ENCODE peak calls at places on chromosomes 6 and 20, in five cellular contexts. Y is stomach, H is PC-3, D is IMR-90, P is keratinocyte. B is an unnamed sample.

GRCh38 chr6:14841901-14842421 is 403.9 kb upstream of the JARID2 start:
- DNase-seq in Y (no peak), P (no peak), D (peak), H (peak), B (peak)

GRCh38 chr6:77217896-77218295 is 245.4 kb downstream of the HTR1B start:
- DNase-seq in H (no peak), P (no peak), D (no peak), Y (no peak), B (no peak)

GRCh38 chr20:35901678-35902544 is 52.4 kb downstream of the SCAND1 start:
- DNase-seq in Y (no peak), H (peak), P (no peak), D (peak), B (peak)

GRCh38 chr6:140464720-140465119 is 1090.3 kb upstream of the CITED2 start:
- DNase-seq in P (no peak), D (no peak), Y (no peak), H (no peak), B (no peak)

GRCh38 chr20:25437153-25437581 is 29.7 kb downstream of the GINS1 start:
- DNase-seq in H (no peak), D (peak), P (no peak), Y (no peak), B (no peak)

GRCh38 chr6:84645000-84645399 is 119.4 kb downstream of the TBX18 start:
- DNase-seq in Y (no peak), H (peak), P (no peak), D (peak), B (peak)

GRCh38 chr6:117795234-117795633 is 111.8 kb upstream of the SLC35F1 start:
- DNase-seq in H (peak), Y (no peak), P (no peak), D (no peak), B (peak)

GRCh38 chr6:52735071-52735470 is 28.2 kb downstream of the GSTA2 start:
- DNase-seq in D (no peak), H (no peak), Y (no peak), P (no peak), B (no peak)

DNA sequence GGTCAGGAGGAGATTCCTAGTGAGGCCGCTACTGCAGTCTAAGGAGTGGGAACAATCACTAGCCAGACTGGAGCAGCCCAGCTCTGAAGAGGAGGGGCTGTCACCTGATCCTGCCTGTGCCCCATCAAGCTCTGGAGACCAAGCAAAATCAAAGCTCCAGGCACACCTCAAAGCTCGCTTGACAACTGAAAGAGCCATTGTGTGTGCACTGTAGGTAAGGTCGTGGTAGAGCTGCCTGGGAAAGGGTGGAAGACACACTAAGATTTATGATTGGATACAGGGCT is 58.2 kb downstream of the CSE1L start:
- DNase-seq in H (no peak), Y (no peak), D (no peak), P (no peak), B (no peak)
- H3K27ac ChIP-seq in H (no peak), Y (no peak), D (no peak), P (no peak), B (no peak)

GRCh38 chr6:168576388-168576787 is 135.4 kb downstream of the SMOC2 start:
- DNase-seq in D (no peak), H (no peak), P (no peak), Y (no peak), B (no peak)
- H3K27ac ChIP-seq in D (no peak), H (no peak), P (no peak), Y (peak), B (no peak)

GRCh38 chr20:51533291-51534172 is 9.0 kb downstream of the NFATC2 start:
- DNase-seq in P (peak), D (peak), Y (no peak), H (peak), B (peak)
- H3K27ac ChIP-seq in P (no peak), D (peak), Y (peak), H (peak), B (peak)

GRCh38 chr6:2396292-2396691 is 150.9 kb upstream of the GMDS start:
- DNase-seq in D (no peak), H (peak), Y (no peak), P (no peak), B (no peak)
- H3K27ac ChIP-seq in D (no peak), H (no peak), Y (no peak), P (no peak), B (no peak)

GRCh38 chr6:7975764-7976146 is 65.2 kb upstream of the TXNDC5 start:
- DNase-seq in Y (peak), H (no peak), D (no peak), P (no peak), B (no peak)
- H3K27ac ChIP-seq in Y (peak), H (no peak), D (peak), P (no peak), B (no peak)

GRCh38 chr6:10960171-10960570 is 73.3 kb downstream of the SYCP2L start:
- DNase-seq in D (no peak), H (no peak), Y (no peak), P (no peak), B (no peak)
- H3K27ac ChIP-seq in D (no peak), H (no peak), Y (no peak), P (no peak), B (no peak)

GRCh38 chr6:111553580-111553979 is 52.1 kb downstream of the TRAF3IP2 start:
- DNase-seq in D (no peak), P (no peak), Y (no peak), H (no peak), B (no peak)
- H3K27ac ChIP-seq in D (no peak), P (no peak), Y (peak), H (no peak), B (peak)

GRCh38 chr20:43514062-43514971 is 6.8 kb downstream of the L3MBTL1 start:
- DNase-seq in H (peak), P (peak), D (peak), Y (peak), B (peak)

GRCh38 chr20:43513298-43514061 is 6.0 kb downstream of the L3MBTL1 start:
- DNase-seq in P (no peak), D (no peak), H (no peak), Y (no peak), B (no peak)

GRCh38 chr20:43508604-43509040 is 1.1 kb downstream of the L3MBTL1 start:
- DNase-seq in P (no peak), Y (no peak), H (no peak), D (no peak), B (no peak)

GRCh38 chr20:43515628-43516027 is 8.1 kb downstream of the L3MBTL1 start:
- DNase-seq in D (no peak), Y (no peak), H (no peak), P (no peak), B (no peak)

DNA sequence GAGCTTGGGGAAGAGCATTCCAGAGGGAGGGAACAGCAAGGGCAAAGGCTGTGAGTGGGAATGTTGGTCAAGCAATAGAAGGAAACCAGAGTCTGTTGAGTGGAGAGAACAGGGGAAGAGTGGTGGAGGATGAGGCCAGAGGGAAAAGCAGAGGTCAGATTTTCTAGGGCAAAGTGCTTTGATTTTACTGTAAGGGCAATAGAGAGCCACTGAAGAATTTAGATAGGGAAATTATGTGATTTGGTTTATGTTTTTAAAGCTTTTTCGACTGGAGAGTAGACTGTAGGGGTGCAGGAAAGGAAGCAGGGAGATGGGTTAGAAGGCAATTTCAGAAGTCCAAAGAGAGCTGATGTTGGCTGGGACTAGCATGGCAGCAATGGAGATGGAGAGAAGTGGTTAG is 4.4 kb downstream of the L3MBTL1 start:
- DNase-seq in P (no peak), H (no peak), Y (no peak), D (no peak), B (no peak)
- H3K27ac ChIP-seq in P (no peak), H (no peak), Y (no peak), D (no peak), B (no peak)

DNA sequence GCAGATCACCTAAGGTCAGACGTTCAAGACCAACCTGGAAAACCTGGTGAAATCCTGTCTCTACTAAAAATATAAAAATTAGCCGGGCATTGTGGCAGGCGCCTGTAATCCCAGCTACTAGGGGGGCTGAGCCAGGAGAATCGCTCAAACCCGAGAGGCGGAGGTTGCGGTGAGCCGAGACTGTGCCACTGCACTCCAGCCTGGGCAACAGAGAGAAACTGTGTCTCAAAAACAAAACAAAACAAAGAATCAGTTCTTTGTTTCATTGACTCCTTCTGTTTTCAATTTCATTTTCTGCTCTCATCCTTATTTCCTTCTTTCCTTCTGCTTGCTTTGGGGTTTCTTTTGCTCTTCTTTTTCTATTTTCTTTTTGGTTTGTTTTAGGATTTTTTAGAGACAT is 8.9 kb upstream of the TMEM14C start:
- DNase-seq in D (no peak), H (no peak), Y (no peak), P (no peak), B (no peak)
- H3K27ac ChIP-seq in D (no peak), H (no peak), Y (no peak), P (no peak), B (no peak)